ENCODE peak calls at places on chromosome 1, in four cellular contexts. One of them, this sample, is unnamed.
A peak's percentile ranks its signal among the peaks of the same experiment; 100 is the strongest.

GRCh38 chr1:22662318-22662717 is 9.3 kb downstream of the C1QB start:
- DNase-seq in body of pancreas: no peak
- DNase-seq in fibroblast of lung: no peak
- DNase-seq in heart left ventricle: no peak
- DNase-seq in this sample: peak; percentile 26

GRCh38 chr1:6416906-6417305 is 2.8 kb downstream of the HES2 start:
- DNase-seq in fibroblast of lung: no peak
- DNase-seq in heart left ventricle: no peak
- DNase-seq in body of pancreas: no peak
- DNase-seq in this sample: no peak

GRCh38 chr1:164767257-164768044 is 208.5 kb downstream of the PBX1 start:
- DNase-seq in body of pancreas: no peak
- DNase-seq in fibroblast of lung: peak; percentile 98
- DNase-seq in heart left ventricle: no peak
- DNase-seq in this sample: peak; percentile 19

GRCh38 chr1:72037745-72038343 is 244.5 kb downstream of the NEGR1 start:
- DNase-seq in body of pancreas: peak; percentile 49
- DNase-seq in heart left ventricle: no peak
- DNase-seq in fibroblast of lung: peak; percentile 26
- DNase-seq in this sample: peak; percentile 1

GRCh38 chr1:194717941-194718340 is 1531.5 kb upstream of the B3GALT2 start:
- DNase-seq in body of pancreas: no peak
- DNase-seq in fibroblast of lung: peak; percentile 31
- DNase-seq in heart left ventricle: no peak
- DNase-seq in this sample: no peak

GRCh38 chr1:53552146-53552940 is 93.1 kb downstream of the DMRTB1 start:
- DNase-seq in heart left ventricle: no peak
- DNase-seq in fibroblast of lung: peak; percentile 55
- DNase-seq in body of pancreas: peak; percentile 6
- DNase-seq in this sample: no peak

GRCh38 chr1:236602171-236602570 is 2.1 kb downstream of the HEATR1 start:
- DNase-seq in body of pancreas: no peak
- DNase-seq in fibroblast of lung: no peak
- DNase-seq in heart left ventricle: no peak
- DNase-seq in this sample: no peak

GRCh38 chr1:53581476-53581875 is 122.3 kb downstream of the DMRTB1 start:
- DNase-seq in heart left ventricle: no peak
- DNase-seq in fibroblast of lung: no peak
- DNase-seq in body of pancreas: peak; percentile 5
- DNase-seq in this sample: no peak

GRCh38 chr1:58746757-58747156 is 37.1 kb downstream of the JUN start:
- DNase-seq in fibroblast of lung: peak; percentile 51
- DNase-seq in heart left ventricle: no peak
- DNase-seq in body of pancreas: no peak
- DNase-seq in this sample: no peak

GRCh38 chr1:215018555-215018954 is 64.0 kb upstream of the KCNK2 start:
- DNase-seq in fibroblast of lung: peak; percentile 95
- DNase-seq in heart left ventricle: no peak
- DNase-seq in body of pancreas: no peak
- DNase-seq in this sample: peak; percentile 69

GRCh38 chr1:25902462-25902861 is 3.8 kb downstream of the STMN1 start:
- DNase-seq in body of pancreas: no peak
- DNase-seq in heart left ventricle: no peak
- DNase-seq in fibroblast of lung: no peak
- DNase-seq in this sample: no peak

GRCh38 chr1:214548988-214549387 is 2.4 kb downstream of the PTPN14 start:
- DNase-seq in heart left ventricle: peak; percentile 74
- DNase-seq in body of pancreas: peak; percentile 74
- DNase-seq in fibroblast of lung: peak; percentile 70
- DNase-seq in this sample: peak; percentile 47

GRCh38 chr1:230091473-230092231 is 24.6 kb downstream of the GALNT2 start:
- DNase-seq in fibroblast of lung: peak; percentile 68
- DNase-seq in heart left ventricle: no peak
- DNase-seq in body of pancreas: no peak
- DNase-seq in this sample: no peak

DNA sequence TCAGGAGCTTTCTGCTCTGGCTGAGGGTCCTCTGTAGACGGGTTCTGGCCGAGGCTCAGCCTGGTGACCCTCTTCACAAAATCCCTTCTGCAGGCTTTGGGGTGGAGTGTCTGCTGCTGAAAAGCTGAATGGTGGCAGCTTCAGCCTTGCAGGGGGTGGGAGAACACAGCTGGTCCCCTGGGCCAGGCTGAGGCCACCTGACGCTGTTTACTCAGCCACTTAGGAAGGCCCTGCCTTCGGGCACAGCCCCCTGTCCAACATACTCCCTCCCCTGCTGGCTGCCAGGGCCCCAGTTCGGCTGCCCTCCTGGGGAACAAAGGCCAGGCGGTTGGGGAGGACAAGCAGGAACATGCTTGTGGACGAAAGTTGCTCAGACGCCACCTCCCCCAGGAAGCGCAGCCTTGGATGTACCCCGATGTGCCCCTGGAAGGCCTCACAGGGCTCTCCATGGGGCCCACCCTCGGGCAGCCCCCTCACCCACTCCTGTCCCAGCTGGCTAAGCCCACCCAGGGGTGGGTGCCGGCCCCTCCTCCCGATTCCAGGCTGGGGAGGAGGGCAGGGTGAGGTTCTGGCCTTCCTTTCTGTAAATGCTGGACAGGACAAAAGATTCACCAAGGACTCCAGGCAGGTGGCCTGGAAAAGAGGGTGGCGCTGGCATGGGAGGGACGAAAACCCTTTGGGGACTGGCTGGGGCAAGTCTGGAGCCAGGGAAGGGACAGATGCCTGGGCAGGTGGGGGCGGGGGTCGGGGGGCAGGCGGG is at the start of gene ANKRD65:
- DNase-seq in body of pancreas: peak; percentile 71
- DNase-seq in heart left ventricle: no peak
- DNase-seq in fibroblast of lung: no peak
- DNase-seq in this sample: no peak
- H3K4me3 ChIP-seq in body of pancreas: peak within 1 kb of the TSS; percentile 10
- H3K4me3 ChIP-seq in heart left ventricle: peak within 1 kb of the TSS; percentile 24
- H3K4me3 ChIP-seq in fibroblast of lung: no peak within 1 kb of the TSS
- H3K4me3 ChIP-seq in this sample: no peak within 1 kb of the TSS

DNA sequence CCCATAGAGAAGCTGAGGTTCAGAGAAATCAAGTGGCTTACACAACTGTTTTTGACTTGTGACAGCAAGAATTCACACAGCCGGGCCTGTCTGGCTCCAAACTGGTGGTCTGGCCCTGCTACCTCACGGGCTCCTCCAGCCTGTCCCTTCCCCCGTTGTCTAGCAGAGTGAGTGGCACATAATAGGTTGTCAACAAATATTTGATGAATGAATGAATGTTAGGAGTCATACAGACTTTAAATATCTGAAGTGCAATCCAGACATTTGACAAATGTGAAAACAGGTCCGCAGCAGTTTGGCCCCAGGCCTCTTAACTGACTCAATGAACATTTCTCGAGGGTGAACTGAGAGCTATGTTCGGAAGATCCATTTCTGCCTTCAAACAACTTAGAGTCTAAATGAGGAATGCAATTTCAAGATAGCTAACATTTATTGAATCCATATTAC is 1.1 kb upstream of the RHOC start:
- DNase-seq in heart left ventricle: no peak
- DNase-seq in body of pancreas: no peak
- DNase-seq in fibroblast of lung: no peak
- DNase-seq in this sample: no peak
- H3K4me3 ChIP-seq in heart left ventricle: no peak overlapping the region
- H3K4me3 ChIP-seq in body of pancreas: no peak overlapping the region
- H3K4me3 ChIP-seq in fibroblast of lung: no peak overlapping the region
- H3K4me3 ChIP-seq in this sample: no peak overlapping the region

GRCh38 chr1:156813750-156814570 is 2.7 kb downstream of the SH2D2A start:
- DNase-seq in fibroblast of lung: peak; percentile 64
- DNase-seq in body of pancreas: peak; percentile 71
- DNase-seq in heart left ventricle: peak; percentile 63
- DNase-seq in this sample: no peak

GRCh38 chr1:156815307-156815826 is 1.3 kb downstream of the SH2D2A start:
- DNase-seq in heart left ventricle: peak; percentile 76
- DNase-seq in fibroblast of lung: peak; percentile 70
- DNase-seq in body of pancreas: peak; percentile 49
- DNase-seq in this sample: peak; percentile 67

GRCh38 chr1:156816561-156817328 is at the start of gene SH2D2A:
- DNase-seq in body of pancreas: peak; percentile 40
- DNase-seq in heart left ventricle: peak; percentile 71
- DNase-seq in fibroblast of lung: no peak
- DNase-seq in this sample: no peak

GRCh38 chr1:156814571-156815260 is 1.9 kb downstream of the SH2D2A start:
- DNase-seq in fibroblast of lung: no peak
- DNase-seq in heart left ventricle: no peak
- DNase-seq in body of pancreas: no peak
- DNase-seq in this sample: peak; percentile 45

GRCh38 chr1:156815851-156816536 is 654 bp downstream of the SH2D2A start:
- DNase-seq in body of pancreas: no peak
- DNase-seq in fibroblast of lung: no peak
- DNase-seq in heart left ventricle: no peak
- DNase-seq in this sample: no peak
- H3K4me3 ChIP-seq in body of pancreas: no peak overlapping the region
- H3K4me3 ChIP-seq in fibroblast of lung: no peak overlapping the region
- H3K4me3 ChIP-seq in heart left ventricle: peak overlapping the region; percentile 35
- H3K4me3 ChIP-seq in this sample: no peak overlapping the region

GRCh38 chr1:75159154-75159553 is 25.0 kb downstream of the LHX8 start:
- DNase-seq in fibroblast of lung: no peak
- DNase-seq in heart left ventricle: no peak
- DNase-seq in body of pancreas: no peak
- DNase-seq in this sample: no peak
- H3K4me3 ChIP-seq in fibroblast of lung: no peak overlapping the region
- H3K4me3 ChIP-seq in heart left ventricle: no peak overlapping the region
- H3K4me3 ChIP-seq in body of pancreas: no peak overlapping the region
- H3K4me3 ChIP-seq in this sample: no peak overlapping the region

GRCh38 chr1:108561731-108562326 is 1.9 kb downstream of the EEIG2 start:
- DNase-seq in fibroblast of lung: no peak
- DNase-seq in heart left ventricle: peak; percentile 42
- DNase-seq in body of pancreas: peak; percentile 82
- DNase-seq in this sample: peak; percentile 62
- H3K4me3 ChIP-seq in fibroblast of lung: no peak overlapping the region
- H3K4me3 ChIP-seq in heart left ventricle: peak overlapping the region; percentile 68
- H3K4me3 ChIP-seq in body of pancreas: no peak overlapping the region
- H3K4me3 ChIP-seq in this sample: peak overlapping the region; percentile 69